ENCODE peak calls at places on chromosomes 11 and 22, in four cellular contexts. K, H, P and Y are unnamed samples.
A peak's percentile ranks its signal among the peaks of the same experiment; 100 is the strongest.

GRCh38 chr22:31148516-31148915 is 8.2 kb upstream of the PLA2G3 start:
- DNase-seq in K (no peak), H (no peak), P (no peak), Y (no peak)

GRCh38 chr22:48921411-48921903 is 906.2 kb downstream of the BRD1 start:
- DNase-seq in K (no peak), H (no peak), P (no peak), Y (no peak)

GRCh38 chr11:134033276-134033675 is 35.6 kb upstream of the JAM3 start:
- DNase-seq in K (no peak), H (no peak), P (no peak), Y (no peak)

GRCh38 chr11:110513521-110514450 is 84.0 kb downstream of the FDX1 start:
- DNase-seq in K (no peak), H (no peak), P (no peak), Y (no peak)

GRCh38 chr11:59901306-59901705 is 22.7 kb downstream of the OOSP3 start:
- DNase-seq in K (peak; percentile 28), H (peak; percentile 22), P (no peak), Y (no peak)

GRCh38 chr11:117179048-117179999 is 781 bp downstream of the SIDT2 start:
- DNase-seq in K (peak; percentile 51), H (no peak), P (no peak), Y (no peak)

GRCh38 chr22:50708474-50708873 is 29.5 kb upstream of the ACR start:
- DNase-seq in K (no peak), H (no peak), P (no peak), Y (no peak)

GRCh38 chr11:113603277-113604059 is 102.6 kb downstream of the TMPRSS5 start:
- DNase-seq in K (no peak), H (no peak), P (no peak), Y (no peak)

GRCh38 chr11:12735262-12735661 is 61.0 kb downstream of the TEAD1 start:
- DNase-seq in K (no peak), H (no peak), P (no peak), Y (no peak)

GRCh38 chr11:257766-258493 is 20.3 kb upstream of the NLRP6 start:
- DNase-seq in K (no peak), H (no peak), P (no peak), Y (peak; percentile 45)

GRCh38 chr11:118217575-118217974 is 7.2 kb downstream of the JAML start:
- DNase-seq in K (no peak), H (no peak), P (no peak), Y (no peak)

GRCh38 chr11:103716363-103716762 is 320.1 kb upstream of the DDI1 start:
- DNase-seq in K (no peak), H (no peak), P (no peak), Y (no peak)

GRCh38 chr11:19673924-19674390 is 38.7 kb upstream of the NAV2 start:
- DNase-seq in K (no peak), H (no peak), P (no peak), Y (no peak)
- TF ChIP-seq ELF1 in K (no peak), H (no peak), P (no peak), Y (no peak)

GRCh38 chr11:129681344-129682114 is 134.1 kb upstream of the TMEM45B start:
- DNase-seq in K (no peak), H (no peak), P (no peak), Y (no peak)
- TF ChIP-seq ELF1 in K (no peak), H (no peak), P (no peak), Y (no peak)

GRCh38 chr11:63866211-63866610 is 27.3 kb downstream of the MARK2 start:
- DNase-seq in K (peak; percentile 52), H (no peak), P (no peak), Y (no peak)
- TF ChIP-seq ELF1 in K (no peak), H (no peak), P (no peak), Y (no peak)

DNA sequence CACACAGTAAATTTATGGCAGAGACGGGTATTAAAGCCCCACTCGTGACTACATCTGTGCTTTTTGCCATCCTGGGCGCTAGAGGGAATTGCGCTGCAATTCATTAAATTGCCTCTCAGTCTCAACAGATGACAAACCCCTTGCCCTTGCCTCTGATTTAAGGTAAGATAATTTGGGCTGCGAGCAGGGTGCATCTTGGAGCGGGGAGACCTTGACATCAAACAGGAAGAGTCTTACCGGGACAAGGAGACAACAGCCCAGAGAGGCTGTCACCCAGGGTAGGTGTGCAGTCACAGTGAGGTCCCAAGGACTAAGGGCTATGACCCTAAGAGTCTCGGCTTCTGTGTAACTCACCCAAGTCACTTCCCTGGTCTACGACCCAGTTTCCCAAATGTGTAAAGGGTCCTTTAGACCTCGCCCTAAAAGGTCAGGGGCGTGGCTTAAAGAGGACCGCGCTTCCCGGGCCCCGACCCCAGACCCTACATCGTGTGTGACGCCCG is 427 bp upstream of the TOM1 start:
- DNase-seq in K (no peak), H (no peak), P (peak; percentile 60), Y (no peak)
- TF ChIP-seq ELF1 in K (no peak), H (no peak), P (no peak), Y (no peak)

DNA sequence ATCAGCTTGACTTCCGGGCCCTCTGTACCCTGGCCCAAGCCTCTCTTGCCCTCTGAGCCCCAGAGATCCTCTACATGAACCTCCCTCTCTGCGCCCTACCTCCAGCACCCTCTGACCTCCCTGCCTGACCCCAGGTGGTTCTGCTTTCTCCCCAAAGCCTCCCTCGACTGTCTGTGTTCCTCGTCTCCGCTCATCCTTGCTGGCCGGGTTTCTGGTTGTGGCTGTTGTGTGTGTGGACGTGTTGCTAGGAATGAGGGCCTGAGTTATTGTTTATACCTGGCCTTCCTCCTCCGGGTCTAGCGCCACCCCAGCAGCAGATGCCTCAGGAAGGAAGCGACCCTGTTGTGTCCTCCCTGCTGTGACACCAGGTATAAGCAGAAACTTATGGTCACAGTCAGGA is 139.8 kb downstream of the ST3GAL4 start:
- DNase-seq in K (no peak), H (no peak), P (no peak), Y (no peak)
- TF ChIP-seq ELF1 in K (no peak), H (no peak), P (no peak), Y (no peak)

GRCh38 chr22:27635852-27636251 is 165.7 kb downstream of the MN1 start:
- DNase-seq in K (no peak), H (no peak), P (no peak), Y (no peak)

GRCh38 chr22:27639180-27640086 is 162.1 kb downstream of the MN1 start:
- DNase-seq in K (no peak), H (no peak), P (no peak), Y (no peak)

GRCh38 chr22:27638329-27639179 is 163.0 kb downstream of the MN1 start:
- DNase-seq in K (no peak), H (no peak), P (no peak), Y (no peak)

GRCh38 chr22:27636716-27637503 is 164.6 kb downstream of the MN1 start:
- DNase-seq in K (no peak), H (no peak), P (no peak), Y (no peak)

DNA sequence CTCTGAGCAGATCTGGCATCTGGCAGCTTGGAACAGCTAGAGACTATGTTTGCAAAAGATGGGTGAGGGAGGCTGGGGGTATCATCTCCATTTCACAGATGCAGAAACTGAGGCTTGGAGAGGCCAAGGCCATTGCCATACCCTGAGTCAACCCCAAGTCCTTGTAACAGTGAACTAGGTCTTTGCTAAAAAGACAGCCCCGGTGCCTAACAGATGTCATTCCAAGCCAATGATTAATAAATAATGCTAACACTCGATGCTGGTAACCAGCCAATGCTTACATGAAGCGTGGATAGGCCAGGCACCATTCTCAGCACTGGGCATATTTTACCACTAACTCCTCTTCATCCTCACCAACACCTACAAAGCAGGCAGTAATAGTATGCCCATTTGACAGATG is 164.0 kb downstream of the MN1 start:
- DNase-seq in K (no peak), H (no peak), P (no peak), Y (no peak)
- TF ChIP-seq ELF1 in K (no peak), H (no peak), P (no peak), Y (no peak)

DNA sequence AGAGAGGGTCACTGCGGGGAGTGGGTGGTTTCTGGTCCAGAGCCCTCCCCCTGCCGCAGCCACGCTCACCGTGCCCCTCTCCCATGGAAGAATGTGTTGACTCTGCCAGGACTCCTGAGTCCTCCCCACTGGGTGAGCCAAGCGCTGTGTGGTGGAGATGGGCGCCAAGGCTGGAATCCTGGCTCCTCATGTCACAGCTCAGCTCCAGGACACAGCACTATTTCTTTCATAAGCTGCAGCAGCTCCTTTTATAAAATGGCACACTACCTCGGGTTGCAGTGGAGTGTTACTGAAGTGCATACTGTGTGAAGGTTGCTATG is 83.9 kb downstream of the FEZ1 start:
- DNase-seq in K (no peak), H (no peak), P (no peak), Y (no peak)
- TF ChIP-seq ELF1 in K (no peak), H (no peak), P (no peak), Y (no peak)

DNA sequence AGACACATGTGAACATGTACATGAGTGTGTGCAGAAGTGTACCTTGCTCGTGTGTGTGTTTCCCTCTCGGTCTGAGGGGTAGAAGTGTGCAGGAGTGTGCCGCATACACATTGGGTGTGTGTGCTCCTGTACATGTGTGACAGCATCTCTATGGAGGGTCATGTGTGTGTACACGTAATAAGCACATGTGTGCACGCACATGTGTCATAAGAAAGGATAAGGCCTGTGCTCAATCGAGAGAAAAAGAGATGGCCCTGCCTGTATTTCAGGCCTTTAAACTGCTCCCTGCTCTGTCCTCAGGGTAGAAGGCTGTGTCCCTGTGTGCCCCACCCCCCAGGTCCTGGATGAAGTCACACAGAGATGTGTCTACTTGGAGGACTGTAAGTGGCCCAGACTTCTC is 61.8 kb downstream of the OTOG start:
- DNase-seq in K (no peak), H (no peak), P (no peak), Y (no peak)
- TF ChIP-seq ELF1 in K (no peak), H (no peak), P (no peak), Y (no peak)